ENCODE peak calls at places on chromosomes 6 and 20, in eight cellular contexts. A is neuronal stem cell; K is M059J; I is stimulated activated CD4-positive, alpha-beta T cell treated with anti-CD3 and anti-CD28 coated beads, TNF-alpha, amount 100 ng/mL, for 48 hours; Q is MCF 10A; C is HuH-7.5; P is CD8-positive, alpha-beta T cell; X is PC-9. V is an unnamed sample.

GRCh38 chr6:130159876-130160415 is 62.8 kb downstream of the SAMD3 start:
- DNase-seq in A (no peak), K (peak; percentile 15), I (no peak), Q (no peak), C (no peak), P (no peak), X (no peak), V (no peak)

GRCh38 chr6:34332255-34333198 is 59.9 kb downstream of the NUDT3 start:
- DNase-seq in A (no peak), K (no peak), I (no peak), Q (no peak), C (no peak), P (no peak), X (no peak), V (no peak)

GRCh38 chr20:3248167-3248992 is 9.4 kb upstream of the SLC4A11 start:
- DNase-seq in A (peak; percentile 15), K (no peak), I (no peak), Q (no peak), C (no peak), P (no peak), X (no peak), V (no peak)

GRCh38 chr20:651713-652610 is 1.0 kb downstream of the SRXN1 start:
- DNase-seq in A (no peak), K (peak; percentile 22), I (no peak), Q (no peak), C (no peak), P (no peak), X (no peak), V (no peak)

GRCh38 chr6:27237089-27237723 is 10.3 kb upstream of the PRSS16 start:
- DNase-seq in A (no peak), K (peak; percentile 80), I (no peak), Q (peak; percentile 52), C (no peak), P (no peak), X (peak; percentile 56), V (no peak)

GRCh38 chr20:63246490-63247284 is 7.6 kb downstream of the NKAIN4 start:
- DNase-seq in A (no peak), K (peak; percentile 32), I (no peak), Q (no peak), C (no peak), P (no peak), X (no peak), V (no peak)

GRCh38 chr6:83812595-83812994 is 40.6 kb upstream of the RIPPLY2 start:
- DNase-seq in A (no peak), K (no peak), I (no peak), Q (no peak), C (no peak), P (no peak), X (no peak), V (no peak)

GRCh38 chr6:126396131-126396530 is 56.2 kb downstream of the CENPW start:
- DNase-seq in A (no peak), K (no peak), I (no peak), Q (no peak), C (no peak), P (no peak), X (no peak), V (no peak)

GRCh38 chr6:127582777-127583462 is 5.9 kb downstream of the C6orf58 start:
- DNase-seq in A (no peak), K (peak; percentile 83), I (no peak), Q (peak; percentile 72), C (no peak), P (no peak), X (peak; percentile 68), V (no peak)

GRCh38 chr6:135675862-135676261 is 175.6 kb upstream of the PDE7B start:
- DNase-seq in A (peak; percentile 56), K (peak; percentile 75), I (no peak), Q (peak; percentile 57), C (no peak), P (peak; percentile 4), X (no peak), V (no peak)

GRCh38 chr6:132726608-132726975 is 12.7 kb upstream of the VNN1 start:
- DNase-seq in A (no peak), K (no peak), I (no peak), Q (no peak), C (no peak), P (no peak), X (no peak), V (no peak)

GRCh38 chr20:31967830-31968249 is at the start of gene XKR7:
- DNase-seq in A (peak; percentile 20), K (no peak), I (no peak), Q (no peak), C (no peak), P (no peak), X (no peak), V (no peak)

GRCh38 chr6:152273638-152274037 is 363.5 kb downstream of the SYNE1 start:
- DNase-seq in A (peak; percentile 5), K (peak; percentile 30), I (no peak), Q (peak; percentile 29), C (no peak), P (no peak), X (peak; percentile 58), V (no peak)